ENCODE peak calls at places on chromosome 14, in four cellular contexts. One of them, this sample, is unnamed.

GRCh38 chr14:97299661-97300060 is 502.5 kb downstream of the VRK1 start:
- DNase-seq in K562: no peak
- DNase-seq in GM12878: no peak
- DNase-seq in HepG2: no peak
- DNase-seq in this sample: no peak

GRCh38 chr14:69043007-69043444 is 63.9 kb upstream of the ACTN1 start:
- DNase-seq in K562: no peak
- DNase-seq in HepG2: no peak
- DNase-seq in GM12878: no peak
- DNase-seq in this sample: no peak

GRCh38 chr14:47763188-47763854 is 87.9 kb upstream of the MDGA2 start:
- DNase-seq in K562: no peak
- DNase-seq in HepG2: no peak
- DNase-seq in GM12878: no peak
- DNase-seq in this sample: no peak

GRCh38 chr14:68546839-68547238 is 246.0 kb downstream of the ZFP36L1 start:
- DNase-seq in HepG2: no peak
- DNase-seq in GM12878: no peak
- DNase-seq in K562: no peak
- DNase-seq in this sample: no peak

GRCh38 chr14:33567003-33567735 is 383.7 kb downstream of the EGLN3 start:
- DNase-seq in HepG2: peak; percentile 76
- DNase-seq in K562: no peak
- DNase-seq in GM12878: no peak
- DNase-seq in this sample: no peak

GRCh38 chr14:90439874-90440442 is 43.1 kb downstream of the CALM1 start:
- DNase-seq in HepG2: no peak
- DNase-seq in GM12878: no peak
- DNase-seq in K562: no peak
- DNase-seq in this sample: no peak

GRCh38 chr14:88473791-88474190 is 81.0 kb downstream of the PTPN21 start:
- DNase-seq in HepG2: peak; percentile 29
- DNase-seq in GM12878: no peak
- DNase-seq in K562: no peak
- DNase-seq in this sample: no peak

GRCh38 chr14:69077841-69078240 is 75.1 kb downstream of the DCAF5 start:
- DNase-seq in GM12878: no peak
- DNase-seq in HepG2: no peak
- DNase-seq in K562: no peak
- DNase-seq in this sample: no peak

GRCh38 chr14:61394542-61394941 is 73.2 kb downstream of the PRKCH start:
- DNase-seq in HepG2: no peak
- DNase-seq in GM12878: no peak
- DNase-seq in K562: no peak
- DNase-seq in this sample: no peak

GRCh38 chr14:52259452-52259851 is 8.0 kb upstream of the PTGDR start:
- DNase-seq in GM12878: no peak
- DNase-seq in HepG2: no peak
- DNase-seq in K562: no peak
- DNase-seq in this sample: no peak

GRCh38 chr14:35821546-35822411 is 4.4 kb upstream of the BRMS1L start:
- DNase-seq in K562: peak; percentile 30
- DNase-seq in GM12878: no peak
- DNase-seq in HepG2: peak; percentile 83
- DNase-seq in this sample: peak; percentile 51

GRCh38 chr14:95993768-95994592 is 45.2 kb upstream of the C14orf132 start:
- DNase-seq in HepG2: peak; percentile 39
- DNase-seq in GM12878: peak; percentile 17
- DNase-seq in K562: peak; percentile 49
- DNase-seq in this sample: peak; percentile 52

GRCh38 chr14:91409991-91410401 is 7.6 kb downstream of the CCDC88C start:
- DNase-seq in HepG2: no peak
- DNase-seq in K562: no peak
- DNase-seq in GM12878: no peak
- DNase-seq in this sample: no peak

GRCh38 chr14:54025661-54026060 is 69.0 kb upstream of the BMP4 start:
- DNase-seq in GM12878: no peak
- DNase-seq in HepG2: peak; percentile 36
- DNase-seq in K562: no peak
- DNase-seq in this sample: peak; percentile 28

GRCh38 chr14:39474416-39474911 is 42.2 kb upstream of the FBXO33 start:
- DNase-seq in HepG2: peak; percentile 87
- DNase-seq in K562: no peak
- DNase-seq in GM12878: no peak
- DNase-seq in this sample: no peak

GRCh38 chr14:55377236-55377635 is 34.4 kb downstream of the ATG14 start:
- DNase-seq in K562: no peak
- DNase-seq in GM12878: no peak
- DNase-seq in HepG2: no peak
- DNase-seq in this sample: no peak

GRCh38 chr14:65239897-65240296 is 137.6 kb upstream of the MAX start:
- DNase-seq in K562: no peak
- DNase-seq in HepG2: no peak
- DNase-seq in GM12878: no peak
- DNase-seq in this sample: no peak

GRCh38 chr14:80054020-80054419 is 157.3 kb downstream of the DIO2 start:
- DNase-seq in HepG2: no peak
- DNase-seq in K562: no peak
- DNase-seq in GM12878: no peak
- DNase-seq in this sample: no peak

GRCh38 chr14:90332271-90332584 is 487 bp upstream of the NRDE2 start:
- DNase-seq in K562: no peak
- DNase-seq in GM12878: no peak
- DNase-seq in HepG2: no peak
- DNase-seq in this sample: no peak

GRCh38 chr14:58944226-58944769 is 244.2 kb upstream of the DAAM1 start:
- DNase-seq in GM12878: no peak
- DNase-seq in K562: no peak
- DNase-seq in HepG2: no peak
- DNase-seq in this sample: peak; percentile 23

GRCh38 chr14:96274122-96274910 is 18.3 kb downstream of the BDKRB1 start:
- DNase-seq in GM12878: no peak
- DNase-seq in HepG2: no peak
- DNase-seq in K562: no peak
- DNase-seq in this sample: no peak

GRCh38 chr14:76080009-76080408 is 71.7 kb upstream of the GPATCH2L start:
- DNase-seq in GM12878: no peak
- DNase-seq in K562: no peak
- DNase-seq in HepG2: no peak
- DNase-seq in this sample: no peak

GRCh38 chr14:76946753-76947077 is 81.8 kb downstream of the IRF2BPL start:
- DNase-seq in K562: no peak
- DNase-seq in HepG2: no peak
- DNase-seq in GM12878: no peak
- DNase-seq in this sample: no peak

GRCh38 chr14:49303952-49304516 is 282.1 kb downstream of the RPS29 start:
- DNase-seq in K562: no peak
- DNase-seq in GM12878: no peak
- DNase-seq in HepG2: no peak
- DNase-seq in this sample: peak; percentile 44

GRCh38 chr14:100602621-100603020 is 15.4 kb upstream of the BEGAIN start:
- DNase-seq in HepG2: no peak
- DNase-seq in GM12878: no peak
- DNase-seq in K562: no peak
- DNase-seq in this sample: no peak

GRCh38 chr14:91311284-91311662 is 66.8 kb upstream of the GPR68 start:
- DNase-seq in GM12878: no peak
- DNase-seq in K562: no peak
- DNase-seq in HepG2: no peak
- DNase-seq in this sample: no peak

GRCh38 chr14:89125216-89125615 is 291.8 kb downstream of the FOXN3 start:
- DNase-seq in GM12878: no peak
- DNase-seq in K562: no peak
- DNase-seq in HepG2: no peak
- DNase-seq in this sample: no peak

GRCh38 chr14:22558221-22558913 is 30.7 kb downstream of the DAD1 start:
- DNase-seq in GM12878: no peak
- DNase-seq in K562: peak; percentile 20
- DNase-seq in HepG2: peak; percentile 53
- DNase-seq in this sample: no peak

GRCh38 chr14:58243790-58244555 is 670 bp upstream of the PSMA3 start:
- DNase-seq in HepG2: peak; percentile 54
- DNase-seq in K562: no peak
- DNase-seq in GM12878: no peak
- DNase-seq in this sample: no peak

GRCh38 chr14:26199599-26200370 is 398.0 kb downstream of the NOVA1 start:
- DNase-seq in GM12878: no peak
- DNase-seq in K562: no peak
- DNase-seq in HepG2: no peak
- DNase-seq in this sample: no peak

GRCh38 chr14:69226178-69226577 is 33.8 kb upstream of the GALNT16 start:
- DNase-seq in GM12878: no peak
- DNase-seq in HepG2: no peak
- DNase-seq in K562: no peak
- DNase-seq in this sample: no peak

GRCh38 chr14:79856357-79856756 is 354.9 kb downstream of the DIO2 start:
- DNase-seq in HepG2: no peak
- DNase-seq in GM12878: no peak
- DNase-seq in K562: no peak
- DNase-seq in this sample: no peak

GRCh38 chr14:70317969-70318634 is 41.4 kb downstream of the COX16 start:
- DNase-seq in K562: no peak
- DNase-seq in HepG2: peak; percentile 97
- DNase-seq in GM12878: peak; percentile 2
- DNase-seq in this sample: peak; percentile 61

GRCh38 chr14:50961606-50962259 is 17.4 kb upstream of the PYGL start:
- DNase-seq in GM12878: no peak
- DNase-seq in HepG2: no peak
- DNase-seq in K562: no peak
- DNase-seq in this sample: no peak

GRCh38 chr14:24434676-24435075 is 4.9 kb downstream of the KHNYN start:
- DNase-seq in GM12878: no peak
- DNase-seq in K562: no peak
- DNase-seq in HepG2: no peak
- DNase-seq in this sample: no peak

GRCh38 chr14:24430143-24430681 is 458 bp downstream of the KHNYN start:
- DNase-seq in HepG2: peak; percentile 71
- DNase-seq in GM12878: no peak
- DNase-seq in K562: no peak
- DNase-seq in this sample: peak; percentile 68

GRCh38 chr14:24430682-24431568 is 1.2 kb downstream of the KHNYN start:
- DNase-seq in HepG2: no peak
- DNase-seq in GM12878: no peak
- DNase-seq in K562: peak; percentile 23
- DNase-seq in this sample: no peak

GRCh38 chr14:24431569-24432258 is 2.0 kb downstream of the KHNYN start:
- DNase-seq in K562: peak; percentile 75
- DNase-seq in HepG2: peak; percentile 97
- DNase-seq in GM12878: peak; percentile 76
- DNase-seq in this sample: peak; percentile 86

GRCh38 chr14:24432259-24433131 is 2.7 kb downstream of the KHNYN start:
- DNase-seq in HepG2: no peak
- DNase-seq in GM12878: no peak
- DNase-seq in K562: no peak
- DNase-seq in this sample: no peak
- TF ChIP-seq TARDBP in HepG2: no peak
- TF ChIP-seq TARDBP in GM12878: no peak
- TF ChIP-seq TARDBP in K562: no peak
- TF ChIP-seq TARDBP in this sample: no peak

GRCh38 chr14:94819531-94819930 is 49.6 kb upstream of the GSC start:
- DNase-seq in K562: no peak
- DNase-seq in GM12878: no peak
- DNase-seq in HepG2: no peak
- DNase-seq in this sample: no peak

GRCh38 chr14:94821705-94822104 is 51.8 kb upstream of the GSC start:
- DNase-seq in GM12878: no peak
- DNase-seq in K562: no peak
- DNase-seq in HepG2: no peak
- DNase-seq in this sample: no peak

GRCh38 chr14:94816113-94816512 is 46.2 kb upstream of the GSC start:
- DNase-seq in K562: no peak
- DNase-seq in GM12878: no peak
- DNase-seq in HepG2: no peak
- DNase-seq in this sample: no peak
- TF ChIP-seq BHLHE40 in K562: no peak
- TF ChIP-seq BHLHE40 in GM12878: no peak
- TF ChIP-seq BHLHE40 in HepG2: no peak
- TF ChIP-seq BHLHE40 in this sample: no peak

GRCh38 chr14:99525699-99526080 is 44.5 kb downstream of the CCNK start:
- DNase-seq in GM12878: no peak
- DNase-seq in HepG2: no peak
- DNase-seq in K562: no peak
- DNase-seq in this sample: no peak
- TF ChIP-seq TARDBP in GM12878: no peak
- TF ChIP-seq TARDBP in HepG2: no peak
- TF ChIP-seq TARDBP in K562: no peak
- TF ChIP-seq TARDBP in this sample: no peak

GRCh38 chr14:103099081-103099732 is 4.7 kb downstream of the EXOC3L4 start:
- DNase-seq in K562: peak; percentile 73
- DNase-seq in HepG2: peak; percentile 97
- DNase-seq in GM12878: no peak
- DNase-seq in this sample: no peak
- TF ChIP-seq BHLHE40 in K562: no peak
- TF ChIP-seq BHLHE40 in HepG2: no peak
- TF ChIP-seq BHLHE40 in GM12878: no peak
- TF ChIP-seq BHLHE40 in this sample: no peak

GRCh38 chr14:94100847-94101246 is 9.7 kb upstream of the IFI27 start:
- DNase-seq in K562: no peak
- DNase-seq in HepG2: no peak
- DNase-seq in GM12878: no peak
- DNase-seq in this sample: no peak
- TF ChIP-seq TARDBP in K562: no peak
- TF ChIP-seq TARDBP in HepG2: no peak
- TF ChIP-seq TARDBP in GM12878: no peak
- TF ChIP-seq TARDBP in this sample: no peak

DNA sequence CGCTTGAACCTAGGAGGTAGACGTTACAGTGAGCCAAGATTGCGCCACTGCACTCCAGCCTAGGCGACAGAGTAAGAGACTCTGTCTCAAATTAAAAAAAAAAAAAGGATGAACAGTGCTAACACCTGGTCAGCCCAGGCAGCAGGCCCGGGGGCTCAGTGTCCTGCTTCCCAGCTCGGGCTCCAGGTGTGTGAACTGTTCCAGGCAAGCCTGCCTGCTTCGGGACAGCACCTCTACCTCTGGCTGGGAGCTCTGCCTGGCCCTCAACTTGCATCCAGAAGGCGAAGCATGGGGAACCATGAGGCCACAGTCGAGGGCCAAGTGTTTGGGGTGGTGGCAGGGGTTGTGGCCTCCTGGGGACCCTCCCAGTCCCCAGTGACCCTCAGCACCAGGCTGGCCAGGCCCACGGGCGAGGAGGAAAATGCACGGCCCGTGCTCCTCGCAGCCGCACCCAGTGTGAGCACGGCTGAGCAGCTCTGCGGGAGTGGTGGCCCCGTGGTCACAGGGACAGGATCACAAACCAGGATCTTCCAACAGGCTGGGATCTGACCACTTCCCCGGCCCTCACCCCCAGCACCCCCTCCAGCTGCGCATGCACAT is 15.5 kb downstream of the CDCA4 start:
- DNase-seq in GM12878: no peak
- DNase-seq in K562: no peak
- DNase-seq in HepG2: no peak
- DNase-seq in this sample: no peak
- TF ChIP-seq BHLHE40 in GM12878: no peak
- TF ChIP-seq BHLHE40 in K562: no peak
- TF ChIP-seq BHLHE40 in HepG2: no peak
- TF ChIP-seq BHLHE40 in this sample: no peak

This sample was measured in HEK293T.